ENCODE peak calls at places on chromosomes 3 and 15, in five cellular contexts. W is kidney glomerular epithelial cell; S is activated CD8-positive, alpha-beta memory T cell treated with anti-CD3 and anti-CD28 coated beads, Interleukin-2, amount 10 ng/mL, durations not matched to agents 7 days and 5 days; J is RPMI7951; C is neuronal stem cell. V is an unnamed sample.
A peak's percentile ranks its signal among the peaks of the same experiment; 100 is the strongest.

GRCh38 chr3:26281284-26281977 is 341.1 kb upstream of the LRRC3B start:
- DNase-seq in W (no peak), J (no peak), C (no peak), S (no peak), V (no peak)

GRCh38 chr3:160312014-160312624 is 86.9 kb downstream of the C3orf80 start:
- DNase-seq in J (no peak), S (no peak), W (no peak), C (no peak), V (no peak)

GRCh38 chr15:34133511-34133910 is 31.6 kb downstream of the PGBD4 start:
- DNase-seq in J (no peak), W (no peak), S (no peak), C (no peak), V (no peak)

GRCh38 chr3:196969001-196969659 is 497 bp upstream of the PIGZ start:
- DNase-seq in S (peak; percentile 67), W (no peak), J (peak; percentile 35), C (no peak), V (no peak)

GRCh38 chr3:159724627-159725026 is 264.0 kb upstream of the IL12A start:
- DNase-seq in J (no peak), S (no peak), C (no peak), W (no peak), V (no peak)

GRCh38 chr3:117486709-117487394 is 777.3 kb downstream of the TUSC7 start:
- DNase-seq in W (no peak), J (no peak), S (no peak), C (no peak), V (no peak)

GRCh38 chr3:105365536-105366301 is 990 bp upstream of the ALCAM start:
- DNase-seq in S (no peak), J (peak; percentile 62), W (peak; percentile 93), C (peak; percentile 21), V (peak; percentile 56)

GRCh38 chr15:75170711-75171341 is 30.9 kb upstream of the C15orf39 start:
- DNase-seq in J (peak; percentile 75), S (no peak), C (no peak), W (no peak), V (no peak)

GRCh38 chr3:164306042-164306441 is 772.3 kb downstream of the SI start:
- DNase-seq in W (no peak), C (no peak), J (no peak), S (no peak), V (no peak)

GRCh38 chr3:104604326-104605010 is 762.2 kb upstream of the ALCAM start:
- DNase-seq in J (peak; percentile 4), S (no peak), C (no peak), W (peak; percentile 49), V (no peak)